ENCODE peak calls at places on chromosome 5, in four cellular contexts. I is PC-3, K is breast epithelium, R is dorsolateral prefrontal cortex. E is an unnamed sample.

GRCh38 chr5:1749346-1750124 is 50.1 kb downstream of the MRPL36 start:
- DNase-seq in R (no peak), I (no peak), K (peak), E (no peak)

GRCh38 chr5:117100156-117100555 is 525.5 kb upstream of the SEMA6A start:
- DNase-seq in I (no peak), K (no peak), R (no peak), E (no peak)

GRCh38 chr5:40410231-40410861 is 269.4 kb upstream of the PTGER4 start:
- DNase-seq in R (no peak), K (no peak), I (peak), E (no peak)

GRCh38 chr5:72301557-72301956 is 18.5 kb downstream of the MRPS27 start:
- DNase-seq in R (no peak), K (no peak), I (no peak), E (no peak)

GRCh38 chr5:94429566-94429965 is 188.8 kb downstream of the KIAA0825 start:
- DNase-seq in R (no peak), I (no peak), K (no peak), E (no peak)

GRCh38 chr5:135551593-135552447 is 16.1 kb upstream of the NEUROG1 start:
- DNase-seq in K (peak), R (peak), I (peak), E (peak)

GRCh38 chr5:100026601-100027000 is 508.6 kb upstream of the FAM174A start:
- DNase-seq in I (no peak), K (no peak), R (no peak), E (no peak)

GRCh38 chr5:161007879-161008278 is 155.9 kb upstream of the ATP10B start:
- DNase-seq in R (no peak), I (no peak), K (no peak), E (no peak)

GRCh38 chr5:39420482-39421145 is 4.2 kb downstream of the DAB2 start:
- DNase-seq in I (peak), R (no peak), K (no peak), E (no peak)

GRCh38 chr5:125283372-125283771 is 536.9 kb upstream of the ZNF608 start:
- DNase-seq in K (no peak), R (no peak), I (no peak), E (no peak)

GRCh38 chr5:91266184-91266705 is 116.9 kb downstream of the ARRDC3 start:
- DNase-seq in K (no peak), R (no peak), I (peak), E (no peak)

GRCh38 chr5:176447538-176447981 is 625 bp upstream of the FAF2 start:
- DNase-seq in R (peak), I (peak), K (no peak), E (peak)

GRCh38 chr5:73160239-73160671 is 12.7 kb upstream of the TMEM174 start:
- DNase-seq in R (no peak), K (no peak), I (peak), E (no peak)

GRCh38 chr5:52784741-52785140 is 3.0 kb upstream of the ITGA1 start:
- DNase-seq in R (no peak), I (peak), K (no peak), E (no peak)

GRCh38 chr5:178213748-178214151 is 9.4 kb downstream of the HNRNPAB start:
- DNase-seq in K (no peak), R (no peak), I (no peak), E (no peak)

GRCh38 chr5:91206734-91207133 is 176.4 kb downstream of the ARRDC3 start:
- DNase-seq in K (no peak), I (peak), R (no peak), E (no peak)

GRCh38 chr5:138503487-138504270 is 38.4 kb downstream of the EGR1 start:
- DNase-seq in K (no peak), R (no peak), I (peak), E (peak)

GRCh38 chr5:155539958-155540595 is 526.5 kb downstream of the KIF4B start:
- DNase-seq in K (no peak), R (no peak), I (no peak), E (no peak)

GRCh38 chr5:22604711-22605110 is 248.4 kb downstream of the CDH12 start:
- DNase-seq in I (no peak), K (no peak), R (no peak), E (no peak)

GRCh38 chr5:22611327-22611726 is 241.8 kb downstream of the CDH12 start:
- DNase-seq in K (no peak), R (no peak), I (no peak), E (no peak)

DNA sequence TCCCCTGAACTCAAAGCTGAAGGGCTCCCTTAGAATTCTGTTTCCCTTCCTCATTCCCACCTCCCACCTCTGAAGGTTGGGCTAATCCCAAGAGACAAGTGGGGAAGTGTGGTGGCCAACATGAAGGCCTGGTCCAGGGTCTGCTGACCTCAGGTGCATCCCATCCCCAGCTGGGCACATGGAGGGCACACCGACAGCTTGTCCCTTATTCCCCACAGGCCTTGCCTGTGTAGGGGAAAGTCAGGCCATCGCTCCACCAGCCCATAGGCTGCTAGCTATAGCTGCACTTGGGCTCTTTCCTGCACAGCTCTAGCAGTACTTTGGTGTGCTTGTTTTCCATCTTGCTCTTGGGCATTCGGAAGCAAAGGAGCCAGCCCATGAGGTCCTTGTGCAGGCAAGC is 247.7 kb downstream of the CDH12 start:
- DNase-seq in K (no peak), I (no peak), R (no peak), E (no peak)
- H3K27ac ChIP-seq in K (no peak), I (no peak), R (no peak), E (no peak)

GRCh38 chr5:148938535-148938907 is 112.1 kb downstream of the ADRB2 start:
- DNase-seq in R (no peak), I (no peak), K (no peak), E (no peak)
- H3K27ac ChIP-seq in R (no peak), I (peak), K (no peak), E (no peak)

GRCh38 chr5:169404223-169404622 is 103.3 kb upstream of the SLIT3 start:
- DNase-seq in K (no peak), I (no peak), R (no peak), E (no peak)

GRCh38 chr5:169395136-169395535 is 94.2 kb upstream of the SLIT3 start:
- DNase-seq in I (no peak), K (no peak), R (no peak), E (no peak)

GRCh38 chr5:169393907-169394306 is 93.0 kb upstream of the SLIT3 start:
- DNase-seq in R (no peak), I (no peak), K (no peak), E (no peak)

GRCh38 chr5:169394371-169394770 is 93.4 kb upstream of the SLIT3 start:
- DNase-seq in I (no peak), R (no peak), K (no peak), E (no peak)

DNA sequence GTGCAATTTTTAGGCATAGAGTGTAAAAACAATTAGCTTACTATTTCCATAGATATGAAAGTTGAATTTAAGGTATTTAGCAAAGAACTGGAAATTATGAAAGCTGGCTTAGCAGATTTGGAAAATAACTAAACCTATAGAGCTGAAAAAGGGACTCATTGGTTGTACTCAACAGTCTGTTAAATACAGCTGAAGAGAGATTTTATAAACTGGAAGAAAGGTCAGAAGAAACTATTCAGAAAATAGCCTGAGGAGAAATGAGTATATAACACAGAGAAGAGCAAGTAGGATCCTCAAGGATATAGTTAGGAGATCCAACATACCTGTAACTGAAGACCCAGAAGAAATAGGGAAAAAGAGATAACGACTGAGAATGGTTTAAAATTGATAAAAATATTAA is 97.6 kb upstream of the SLIT3 start:
- DNase-seq in I (no peak), K (no peak), R (no peak), E (no peak)
- H3K27ac ChIP-seq in I (no peak), K (no peak), R (no peak), E (no peak)

GRCh38 chr5:163914911-163915310 is 409.5 kb downstream of the MAT2B start:
- DNase-seq in I (no peak), R (no peak), K (no peak), E (no peak)

GRCh38 chr5:163913548-163913947 is 408.1 kb downstream of the MAT2B start:
- DNase-seq in I (no peak), R (no peak), K (no peak), E (no peak)

GRCh38 chr5:163916856-163917255 is 411.4 kb downstream of the MAT2B start:
- DNase-seq in I (no peak), R (no peak), K (no peak), E (no peak)

GRCh38 chr5:163916376-163916775 is 411.0 kb downstream of the MAT2B start:
- DNase-seq in I (no peak), R (no peak), K (no peak), E (no peak)

DNA sequence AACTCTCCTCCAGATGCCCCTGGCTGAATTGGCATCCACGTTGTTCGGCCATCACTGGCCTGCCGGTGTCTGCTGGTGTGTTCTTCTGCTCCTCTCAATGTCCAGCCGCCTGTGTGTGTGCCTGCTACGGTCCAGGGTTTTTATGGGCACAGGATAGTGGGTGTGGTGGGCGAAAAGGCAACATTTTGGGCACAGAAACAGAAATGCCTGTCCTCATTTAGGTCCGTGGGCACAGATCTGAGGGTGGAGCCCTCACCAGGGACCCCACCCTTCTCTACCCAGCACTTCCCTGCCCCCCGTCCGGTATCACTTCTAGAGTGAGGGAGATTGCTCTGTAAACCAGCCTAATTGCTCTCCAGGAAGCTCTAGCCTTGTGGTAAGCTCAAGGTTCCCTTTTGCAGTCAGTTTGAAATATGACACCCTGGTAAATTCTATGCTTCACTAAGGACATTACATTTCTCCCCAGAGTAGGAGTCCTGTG is 410.1 kb downstream of the MAT2B start:
- DNase-seq in I (peak), R (no peak), K (no peak), E (peak)
- H3K27ac ChIP-seq in I (no peak), R (no peak), K (no peak), E (peak)

GRCh38 chr5:126778675-126779403 is 1.9 kb downstream of the LMNB1 start:
- DNase-seq in R (no peak), K (no peak), I (no peak), E (no peak)

GRCh38 chr5:126777974-126778674 is 1.2 kb downstream of the LMNB1 start:
- DNase-seq in K (peak), I (peak), R (peak), E (peak)

GRCh38 chr5:126777257-126777973 is 479 bp downstream of the LMNB1 start:
- DNase-seq in I (peak), R (peak), K (peak), E (no peak)

GRCh38 chr5:126776499-126777256 is at the start of gene LMNB1:
- DNase-seq in R (peak), K (peak), I (peak), E (peak)

GRCh38 chr5:126780165-126780827 is 3.4 kb downstream of the LMNB1 start:
- DNase-seq in K (no peak), I (peak), R (no peak), E (peak)
- H3K27ac ChIP-seq in K (no peak), I (no peak), R (no peak), E (no peak)

GRCh38 chr5:157160001-157160400 is 6.1 kb downstream of the GARIN3 start:
- DNase-seq in K (no peak), R (no peak), I (no peak), E (no peak)
- H3K27ac ChIP-seq in K (no peak), R (no peak), I (no peak), E (no peak)

DNA sequence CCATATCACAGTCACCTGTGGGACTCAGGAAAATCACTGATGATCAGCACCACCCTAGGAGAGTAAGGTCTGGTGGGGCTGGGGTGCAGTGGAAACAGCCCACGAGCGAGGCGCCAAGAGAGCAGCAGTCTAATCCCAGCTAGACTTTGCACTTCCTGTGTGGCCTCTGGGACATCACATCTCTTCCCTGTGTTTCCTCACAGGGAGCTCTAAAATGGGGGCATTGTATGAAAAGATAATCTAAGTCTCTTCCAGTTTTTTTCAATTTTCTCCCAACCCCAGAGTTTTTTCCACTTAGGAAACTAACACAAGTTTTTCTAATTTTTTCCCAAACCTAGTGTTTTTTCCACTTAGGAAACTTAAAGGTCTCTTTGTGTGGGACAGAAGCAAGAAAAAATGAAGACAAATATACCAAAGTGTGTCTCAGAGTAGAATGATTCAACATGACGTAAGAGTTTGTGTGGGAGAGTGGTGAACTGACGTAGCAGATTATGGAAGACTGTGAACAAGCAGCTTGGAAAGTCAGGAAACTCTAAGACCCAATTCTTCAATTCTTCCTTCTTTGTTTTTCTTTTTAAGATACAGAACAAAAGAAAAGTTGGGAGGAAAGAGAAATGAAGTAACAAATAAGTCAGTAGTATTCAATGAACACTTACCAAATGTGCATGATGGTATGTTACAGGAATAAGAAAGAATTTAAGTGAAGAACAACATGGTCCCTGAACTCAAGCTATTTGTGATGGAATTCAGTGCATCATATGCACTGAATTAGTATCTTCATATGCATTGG is 51.3 kb downstream of the LHFPL2 start:
- DNase-seq in I (peak), R (no peak), K (no peak), E (no peak)
- H3K27ac ChIP-seq in I (peak), R (no peak), K (peak), E (no peak)

GRCh38 chr5:146173597-146173996 is 8.9 kb downstream of the LARS1 start:
- DNase-seq in I (no peak), R (no peak), K (no peak), E (no peak)
- H3K27ac ChIP-seq in I (no peak), R (no peak), K (no peak), E (no peak)

GRCh38 chr5:68534131-68534940 is 318.8 kb downstream of the PIK3R1 start:
- DNase-seq in R (peak), K (no peak), I (peak), E (peak)
- H3K27ac ChIP-seq in R (peak), K (peak), I (no peak), E (peak)

GRCh38 chr5:132102101-132102701 is 28.6 kb downstream of the CSF2 start:
- DNase-seq in R (no peak), K (no peak), I (peak), E (no peak)

GRCh38 chr5:132102944-132103343 is 29.4 kb downstream of the CSF2 start:
- DNase-seq in K (no peak), R (no peak), I (no peak), E (no peak)

GRCh38 chr5:132104561-132104960 is 31.0 kb downstream of the CSF2 start:
- DNase-seq in R (no peak), K (no peak), I (peak), E (no peak)

GRCh38 chr5:132103969-132104391 is 30.4 kb downstream of the CSF2 start:
- DNase-seq in K (no peak), R (no peak), I (no peak), E (no peak)

DNA sequence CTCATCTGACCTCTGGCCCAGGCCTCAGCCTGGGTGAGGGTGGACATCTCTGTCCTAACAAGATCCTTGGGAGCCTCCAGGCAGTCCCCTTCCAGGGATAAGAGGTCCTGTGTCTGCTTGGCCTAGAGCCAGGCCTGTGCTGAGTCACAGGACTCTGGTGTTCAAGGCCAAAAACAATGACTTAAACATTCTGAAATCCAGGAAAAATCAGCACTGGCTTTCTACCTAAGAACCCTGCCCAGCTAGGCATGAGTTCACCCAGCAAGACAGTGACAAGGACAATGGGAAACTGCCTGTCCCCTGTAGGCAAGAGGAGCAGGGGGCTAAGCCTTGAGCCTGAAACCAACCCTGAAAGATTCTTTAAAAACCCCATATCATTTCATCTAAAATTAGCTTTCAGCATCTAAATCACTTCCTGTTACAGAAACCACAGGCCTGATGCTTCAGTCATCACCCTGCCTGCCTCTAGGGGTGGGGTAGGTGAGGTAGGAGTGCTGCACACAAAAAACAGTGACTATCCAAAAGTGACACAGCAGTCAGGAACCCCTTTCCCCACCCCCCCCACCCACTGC is 29.9 kb downstream of the CSF2 start:
- DNase-seq in I (peak), K (no peak), R (no peak), E (no peak)
- H3K27ac ChIP-seq in I (peak), K (peak), R (no peak), E (no peak)

E was measured in substantia nigra.